ENCODE peak calls at places on chromosome 3, in seven cellular contexts. H is NCI-H2029; Y is naive thymus-derived CD8-positive, alpha-beta T cell; K is GM04504; O is stimulated activated CD8-positive, alpha-beta memory T cell treated with anti-CD3 and anti-CD28 coated beads, Interleukin-7, amount 100 ng/mL, for 1 hour; J is stimulated activated CD4-positive, alpha-beta T cell treated with anti-CD3 and anti-CD28 coated beads, Interleukin-1b, Interleukin-23, amount 100 ng/mL, for 24 hours; V is smooth muscle cell of the brain vasculature. B is an unnamed sample.

GRCh38 chr3:163261618-163262017 is 1765.0 kb downstream of the OTOL1 start:
- DNase-seq in V (no peak), J (no peak), Y (no peak), O (no peak), K (no peak), H (no peak), B (no peak)

GRCh38 chr3:106836906-106837305 is 540.3 kb upstream of the CCDC54 start:
- DNase-seq in J (no peak), Y (no peak), K (no peak), H (no peak), V (no peak), O (no peak), B (no peak)

GRCh38 chr3:184448321-184449160 is 68.7 kb downstream of the CHRD start:
- DNase-seq in J (no peak), V (no peak), O (no peak), K (no peak), Y (no peak), H (no peak), B (no peak)

GRCh38 chr3:119257654-119258410 is 17.2 kb upstream of the B4GALT4 start:
- DNase-seq in H (peak), J (no peak), V (no peak), Y (no peak), O (no peak), K (no peak), B (no peak)

GRCh38 chr3:116148881-116149530 is 296.3 kb downstream of the LSAMP start:
- DNase-seq in V (no peak), O (no peak), H (peak), K (no peak), J (no peak), Y (no peak), B (no peak)

GRCh38 chr3:487580-487979 is 291.0 kb downstream of the CHL1 start:
- DNase-seq in K (no peak), Y (no peak), O (no peak), H (no peak), V (no peak), J (no peak), B (no peak)

GRCh38 chr3:181726351-181727121 is 14.8 kb downstream of the SOX2 start:
- DNase-seq in Y (no peak), V (no peak), J (no peak), H (peak), K (no peak), O (no peak), B (no peak)

GRCh38 chr3:42063886-42064285 is 27.3 kb upstream of the TRAK1 start:
- DNase-seq in J (no peak), K (peak), O (no peak), Y (no peak), H (no peak), V (no peak), B (no peak)

GRCh38 chr3:186287723-186288122 is 74.3 kb downstream of the DGKG start:
- DNase-seq in H (no peak), V (peak), O (no peak), K (peak), J (no peak), Y (no peak), B (no peak)

GRCh38 chr3:193556841-193557240 is 2.1 kb upstream of the ATP13A4 start:
- DNase-seq in O (no peak), J (no peak), V (no peak), H (peak), Y (no peak), K (no peak), B (no peak)

GRCh38 chr3:31875437-31875836 is 105.6 kb downstream of the OSBPL10 start:
- DNase-seq in O (no peak), Y (no peak), K (no peak), H (no peak), J (no peak), V (no peak), B (no peak)

GRCh38 chr3:24060055-24060454 is 115.0 kb downstream of the NR1D2 start:
- DNase-seq in Y (no peak), K (peak), O (no peak), V (peak), H (no peak), J (no peak), B (no peak)

GRCh38 chr3:124671123-124671522 is 59.1 kb upstream of the UMPS start:
- DNase-seq in Y (peak), V (no peak), O (no peak), J (no peak), H (no peak), K (no peak), B (no peak)

GRCh38 chr3:14125193-14126016 is 553 bp downstream of the TMEM43 start:
- DNase-seq in O (peak), J (no peak), K (peak), H (peak), V (peak), Y (no peak), B (peak)

GRCh38 chr3:53074761-53075742 is 29.2 kb upstream of the SFMBT1 start:
- DNase-seq in J (no peak), O (no peak), K (no peak), H (no peak), Y (no peak), V (no peak), B (no peak)

GRCh38 chr3:53498993-53499641 is 4.7 kb downstream of the CACNA1D start:
- DNase-seq in O (no peak), V (no peak), H (no peak), Y (no peak), K (no peak), J (no peak), B (no peak)

GRCh38 chr3:157606392-157607197 is 103.4 kb upstream of the VEPH1 start:
- DNase-seq in K (peak), V (peak), O (peak), J (peak), Y (peak), H (peak), B (peak)

GRCh38 chr3:127072221-127072771 is 89.4 kb downstream of the PLXNA1 start:
- DNase-seq in K (no peak), Y (no peak), H (no peak), O (no peak), J (no peak), V (no peak), B (no peak)

B was measured in lower leg skin.